ENCODE peak calls at places on chromosomes 3 and 15, in nine cellular contexts. O, T, Z, S, H, B, I, D and U are unnamed samples.

GRCh38 chr3:183548262-183548769 is 7.2 kb downstream of the KLHL6 start:
- DNase-seq in O (no peak), T (peak; percentile 6), Z (no peak), S (no peak), H (peak; percentile 94), B (no peak), I (peak; percentile 82), D (no peak), U (peak; percentile 96)

GRCh38 chr15:70714575-70714974 is 48.8 kb downstream of the UACA start:
- DNase-seq in O (no peak), T (no peak), Z (no peak), S (no peak), H (peak; percentile 24), B (no peak), I (peak; percentile 48), D (no peak), U (no peak)

GRCh38 chr3:107063351-107063750 is 313.9 kb upstream of the CCDC54 start:
- DNase-seq in O (no peak), T (no peak), Z (no peak), S (no peak), H (no peak), B (no peak), I (peak; percentile 41), D (no peak), U (no peak)

GRCh38 chr3:45644063-45644462 is 45.1 kb upstream of the SACM1L start:
- DNase-seq in O (no peak), T (peak; percentile 87), Z (no peak), S (no peak), H (peak; percentile 93), B (no peak), I (peak; percentile 89), D (no peak), U (peak; percentile 72)

GRCh38 chr3:182908471-182908870 is 71.9 kb downstream of the DCUN1D1 start:
- DNase-seq in O (no peak), T (peak; percentile 64), Z (no peak), S (no peak), H (no peak), B (no peak), I (peak; percentile 28), D (no peak), U (no peak)

GRCh38 chr3:114790752-114791151 is 356.3 kb downstream of the ZBTB20 start:
- DNase-seq in O (no peak), T (no peak), Z (no peak), S (no peak), H (no peak), B (no peak), I (no peak), D (no peak), U (no peak)

GRCh38 chr15:74543583-74543982 is 2.6 kb downstream of the ARID3B start:
- DNase-seq in O (no peak), T (no peak), Z (no peak), S (no peak), H (no peak), B (no peak), I (no peak), D (no peak), U (no peak)

GRCh38 chr15:64466408-64467116 is 6.2 kb downstream of the ZNF609 start:
- DNase-seq in O (no peak), T (no peak), Z (no peak), S (no peak), H (no peak), B (no peak), I (no peak), D (no peak), U (no peak)

GRCh38 chr15:39192376-39192775 is 388.5 kb upstream of the THBS1 start:
- DNase-seq in O (no peak), T (no peak), Z (no peak), S (no peak), H (no peak), B (no peak), I (no peak), D (no peak), U (no peak)

GRCh38 chr3:2614578-2614977 is 495.6 kb downstream of the IL5RA start:
- DNase-seq in O (no peak), T (no peak), Z (no peak), S (no peak), H (no peak), B (no peak), I (no peak), D (no peak), U (no peak)

GRCh38 chr15:69434236-69434635 is 18.4 kb upstream of the RPLP1 start:
- DNase-seq in O (no peak), T (no peak), Z (no peak), S (no peak), H (no peak), B (no peak), I (no peak), D (no peak), U (no peak)

GRCh38 chr3:117562000-117562399 is 852.4 kb downstream of the TUSC7 start:
- DNase-seq in O (no peak), T (no peak), Z (no peak), S (no peak), H (no peak), B (no peak), I (no peak), D (no peak), U (no peak)

GRCh38 chr3:129056832-129057231 is 3.7 kb upstream of the GP9 start:
- DNase-seq in O (no peak), T (no peak), Z (no peak), S (no peak), H (no peak), B (no peak), I (no peak), D (no peak), U (no peak)
- H3K27ac ChIP-seq in O (no peak overlapping the region), T (no peak overlapping the region), Z (no peak overlapping the region), S (no peak overlapping the region), H (no peak overlapping the region), B (no peak overlapping the region), I (no peak overlapping the region), D (no peak overlapping the region), U (no peak overlapping the region)

GRCh38 chr15:71749500-71749899 is 60.9 kb upstream of the NR2E3 start:
- DNase-seq in O (no peak), T (no peak), Z (no peak), S (no peak), H (no peak), B (no peak), I (no peak), D (no peak), U (no peak)

GRCh38 chr15:71748327-71748726 is 62.0 kb upstream of the NR2E3 start:
- DNase-seq in O (no peak), T (peak; percentile 54), Z (no peak), S (no peak), H (no peak), B (no peak), I (peak; percentile 23), D (no peak), U (peak; percentile 75)

GRCh38 chr15:71743861-71744382 is 66.4 kb upstream of the NR2E3 start:
- DNase-seq in O (peak; percentile 62), T (peak; percentile 63), Z (peak; percentile 37), S (peak; percentile 61), H (peak; percentile 53), B (no peak), I (peak; percentile 70), D (no peak), U (peak; percentile 43)

GRCh38 chr15:71746719-71747118 is 63.6 kb upstream of the NR2E3 start:
- DNase-seq in O (no peak), T (no peak), Z (no peak), S (no peak), H (no peak), B (no peak), I (no peak), D (peak; percentile 56), U (no peak)

DNA sequence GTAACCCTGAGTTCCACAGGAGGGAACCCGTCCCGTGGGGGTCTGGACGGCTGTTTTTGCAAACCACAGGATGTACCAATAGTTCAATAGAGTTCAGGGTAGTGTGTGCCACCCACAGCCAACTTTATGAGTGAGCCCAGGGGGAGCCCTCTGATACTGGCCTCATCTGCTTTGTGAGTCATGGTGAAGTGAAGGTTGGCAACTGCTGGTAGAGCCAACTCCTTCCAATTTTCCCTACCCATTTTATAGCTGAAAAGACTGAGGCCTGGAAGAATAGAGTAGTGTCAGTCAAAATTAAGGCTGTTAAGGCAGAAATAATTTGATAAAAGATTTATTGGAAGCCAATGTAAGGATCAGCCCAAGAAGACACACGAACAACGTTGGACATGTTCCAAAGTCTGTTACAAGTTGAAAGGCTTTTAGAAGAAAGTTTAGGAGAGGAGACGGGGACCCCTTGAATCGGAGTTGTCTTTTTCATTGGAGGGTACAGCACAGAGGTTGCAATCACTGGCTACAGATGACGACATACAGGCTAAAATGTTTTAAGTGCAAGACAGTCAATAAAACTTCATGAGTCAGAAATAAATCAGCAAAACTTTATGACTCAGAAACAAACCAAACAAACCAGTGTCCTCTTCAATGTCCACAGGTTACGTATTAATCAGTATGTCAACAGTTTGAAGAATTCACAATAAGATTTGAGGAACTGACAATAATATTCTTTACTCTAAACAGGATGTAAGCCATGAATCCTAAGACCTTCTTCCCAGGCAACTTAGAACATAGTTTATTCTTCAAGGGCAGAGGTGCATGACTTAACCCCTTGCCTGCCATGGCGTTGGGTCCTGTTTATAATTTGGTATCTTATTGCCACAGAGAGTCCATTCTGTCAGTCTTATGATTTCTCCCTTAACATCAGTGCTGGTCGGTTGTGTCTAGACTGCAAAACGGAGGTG is 62.9 kb upstream of the NR2E3 start:
- DNase-seq in O (no peak), T (peak; percentile 83), Z (no peak), S (no peak), H (peak; percentile 63), B (no peak), I (peak; percentile 91), D (no peak), U (peak; percentile 72)
- H3K27ac ChIP-seq in O (no peak overlapping the region), T (no peak overlapping the region), Z (peak overlapping the region; percentile 69), S (no peak overlapping the region), H (peak overlapping the region; percentile 83), B (no peak overlapping the region), I (peak overlapping the region; percentile 43), D (no peak overlapping the region), U (peak overlapping the region; percentile 83)

GRCh38 chr15:63040954-63041353 is 1.6 kb upstream of the TPM1 start:
- DNase-seq in O (no peak), T (no peak), Z (no peak), S (no peak), H (no peak), B (peak; percentile 34), I (no peak), D (no peak), U (no peak)
- H3K27ac ChIP-seq in O (peak overlapping the region; percentile 97), T (no peak overlapping the region), Z (no peak overlapping the region), S (no peak overlapping the region), H (no peak overlapping the region), B (peak overlapping the region; percentile 99), I (no peak overlapping the region), D (no peak overlapping the region), U (no peak overlapping the region)

GRCh38 chr3:135965129-135965505 is 411 bp upstream of the PPP2R3A start:
- DNase-seq in O (no peak), T (no peak), Z (no peak), S (no peak), H (no peak), B (no peak), I (no peak), D (no peak), U (peak; percentile 16)

GRCh38 chr3:135967867-135968266 is 2.3 kb downstream of the PPP2R3A start:
- DNase-seq in O (no peak), T (no peak), Z (no peak), S (no peak), H (no peak), B (no peak), I (no peak), D (no peak), U (no peak)

GRCh38 chr3:135966349-135966695 is 794 bp downstream of the PPP2R3A start:
- DNase-seq in O (no peak), T (peak; percentile 53), Z (no peak), S (no peak), H (no peak), B (no peak), I (no peak), D (no peak), U (no peak)

GRCh38 chr3:135965506-135966348 is at the start of gene PPP2R3A:
- DNase-seq in O (peak; percentile 76), T (peak; percentile 85), Z (peak; percentile 87), S (peak; percentile 85), H (peak; percentile 88), B (peak; percentile 82), I (peak; percentile 91), D (peak; percentile 87), U (peak; percentile 81)

GRCh38 chr3:135966875-135967274 is 1.3 kb downstream of the PPP2R3A start:
- DNase-seq in O (no peak), T (no peak), Z (no peak), S (no peak), H (no peak), B (no peak), I (peak; percentile 33), D (no peak), U (no peak)
- H3K27ac ChIP-seq in O (peak overlapping the region; percentile 93), T (peak overlapping the region; percentile 80), Z (no peak overlapping the region), S (no peak overlapping the region), H (peak overlapping the region; percentile 63), B (peak overlapping the region; percentile 92), I (peak overlapping the region; percentile 70), D (peak overlapping the region; percentile 82), U (no peak overlapping the region)